ENCODE peak calls at places on chromosomes 11 and 22, in nine cellular contexts. L is transverse colon; F is neuronal stem cell; Q is AG04450; Z is activated CD8-positive, alpha-beta memory T cell treated with anti-CD3 and anti-CD28 coated beads, Interleukin-2, amount 10 ng/mL, durations not matched to agents 7 days and 5 days; E is stimulated activated CD4-positive, alpha-beta T cell treated with anti-CD3 and anti-CD28 coated beads, Interleukin-1b, Interleukin-23, amount 100 ng/mL, for 24 hours; W is kidney; O is right lobe of liver; M is brain microvascular endothelial cell. X is an unnamed sample.

GRCh38 chr11:95144313-95145235 is 54.9 kb downstream of the ENDOD1 start:
- DNase-seq in L (no peak), Z (no peak), E (no peak), M (no peak), O (no peak), W (no peak), Q (no peak), F (no peak), X (no peak)

GRCh38 chr22:42714768-42715430 is 5.8 kb downstream of the A4GALT start:
- DNase-seq in E (no peak), F (no peak), Z (no peak), O (no peak), L (no peak), Q (no peak), W (no peak), M (peak; percentile 42), X (no peak)

GRCh38 chr22:50201191-50202129 is 649 bp downstream of the SELENOO start:
- DNase-seq in L (no peak), E (no peak), F (no peak), W (no peak), M (no peak), O (no peak), Q (no peak), Z (no peak), X (no peak)

GRCh38 chr11:126138636-126139540 is 72.6 kb downstream of the RPUSD4 start:
- DNase-seq in Q (no peak), L (no peak), F (no peak), W (no peak), M (no peak), Z (no peak), E (no peak), O (no peak), X (no peak)

GRCh38 chr22:23789638-23790037 is 2.9 kb downstream of the SMARCB1 start:
- DNase-seq in W (peak; percentile 13), M (no peak), O (no peak), F (no peak), E (no peak), Z (no peak), Q (no peak), L (no peak), X (no peak)

GRCh38 chr11:111938687-111939160 is 1.6 kb downstream of the DIXDC1 start:
- DNase-seq in Q (no peak), E (no peak), F (no peak), O (no peak), W (no peak), L (no peak), Z (peak; percentile 66), M (peak; percentile 49), X (no peak)

GRCh38 chr11:89608234-89608966 is 101.7 kb upstream of the TRIM77 start:
- DNase-seq in E (no peak), O (no peak), Z (no peak), L (no peak), M (no peak), F (no peak), W (no peak), Q (no peak), X (no peak)

GRCh38 chr11:128814856-128815705 is 52.0 kb downstream of the KCNJ1 start:
- DNase-seq in E (no peak), W (no peak), M (peak; percentile 76), O (no peak), F (peak; percentile 79), Z (no peak), Q (peak; percentile 42), L (peak; percentile 19), X (no peak)

GRCh38 chr11:122853971-122854446 is 15.7 kb downstream of the CRTAM start:
- DNase-seq in E (peak; percentile 47), W (no peak), F (peak; percentile 65), Z (peak; percentile 63), M (peak; percentile 80), O (no peak), L (peak; percentile 31), Q (peak; percentile 59), X (no peak)

GRCh38 chr11:77191429-77191822 is 63.4 kb downstream of the MYO7A start:
- DNase-seq in O (no peak), E (no peak), Q (no peak), L (no peak), M (no peak), Z (no peak), W (peak; percentile 59), F (no peak), X (no peak)

GRCh38 chr11:107493117-107493516 is 35.5 kb upstream of the CWF19L2 start:
- DNase-seq in W (no peak), Z (no peak), F (no peak), E (no peak), M (peak; percentile 48), Q (peak; percentile 7), O (no peak), L (no peak), X (no peak)